ENCODE peak calls at places on chromosomes 12 and 14, in six cellular contexts. Q is iris pigment epithelial cell; I is LoVo; Y is neuronal stem cell; D is CD8-positive, alpha-beta T cell; N is non-pigmented ciliary epithelial cell. E is an unnamed sample.
A peak's percentile ranks its signal among the peaks of the same experiment; 100 is the strongest.

GRCh38 chr12:3224530-3224903 is 147.3 kb downstream of the TSPAN9 start:
- DNase-seq in Q (no peak), I (no peak), Y (no peak), D (no peak), N (no peak), E (no peak)

GRCh38 chr12:115870021-115870420 is 407.5 kb downstream of the MED13L start:
- DNase-seq in Q (no peak), I (no peak), Y (no peak), D (no peak), N (no peak), E (no peak)

GRCh38 chr12:97336896-97337751 is 125.5 kb upstream of the RMST start:
- DNase-seq in Q (no peak), I (no peak), Y (no peak), D (no peak), N (no peak), E (no peak)

GRCh38 chr14:90903101-90903500 is 86.9 kb upstream of the TTC7B start:
- DNase-seq in Q (peak; percentile 63), I (peak; percentile 55), Y (peak; percentile 52), D (peak; percentile 31), N (peak; percentile 26), E (peak; percentile 59)

GRCh38 chr12:42444192-42444943 is 118.4 kb downstream of the PPHLN1 start:
- DNase-seq in Q (no peak), I (no peak), Y (no peak), D (no peak), N (no peak), E (no peak)

GRCh38 chr12:48681416-48681737 is 661 bp downstream of the KANSL2 start:
- DNase-seq in Q (peak; percentile 23), I (no peak), Y (no peak), D (no peak), N (no peak), E (no peak)

GRCh38 chr14:32472512-32473472 is 143.7 kb downstream of the AKAP6 start:
- DNase-seq in Q (peak; percentile 86), I (no peak), Y (no peak), D (no peak), N (peak; percentile 63), E (no peak)

GRCh38 chr12:2697057-2697456 is 97.7 kb upstream of the FKBP4 start:
- DNase-seq in Q (no peak), I (no peak), Y (no peak), D (no peak), N (no peak), E (no peak)

GRCh38 chr14:23478109-23478698 is 8.7 kb downstream of the NGDN start:
- DNase-seq in Q (peak; percentile 70), I (peak; percentile 42), Y (no peak), D (peak; percentile 27), N (peak; percentile 30), E (peak; percentile 63)

GRCh38 chr14:92459479-92460421 is 53.8 kb upstream of the RIN3 start:
- DNase-seq in Q (no peak), I (no peak), Y (no peak), D (no peak), N (no peak), E (no peak)

GRCh38 chr14:67241416-67242362 is at the start of gene PALS1:
- DNase-seq in Q (peak; percentile 90), I (peak; percentile 61), Y (no peak), D (no peak), N (peak; percentile 61), E (peak; percentile 11)

GRCh38 chr14:20386276-20386855 is 26.9 kb downstream of the TEP1 start:
- DNase-seq in Q (no peak), I (no peak), Y (no peak), D (no peak), N (no peak), E (no peak)

GRCh38 chr12:128694445-128694844 is 129.3 kb downstream of the SLC15A4 start:
- DNase-seq in Q (no peak), I (no peak), Y (no peak), D (no peak), N (no peak), E (no peak)

GRCh38 chr12:3526776-3527175 is 35.8 kb downstream of the PRMT8 start:
- DNase-seq in Q (no peak), I (no peak), Y (no peak), D (no peak), N (no peak), E (no peak)

GRCh38 chr12:49825360-49825970 is 2.7 kb downstream of the NCKAP5L start:
- DNase-seq in Q (peak; percentile 72), I (no peak), Y (no peak), D (no peak), N (no peak), E (no peak)

GRCh38 chr12:119573086-119573485 is 20.5 kb upstream of the TMEM233 start:
- DNase-seq in Q (no peak), I (no peak), Y (no peak), D (no peak), N (no peak), E (no peak)

GRCh38 chr14:85241022-85241880 is 288.7 kb upstream of the FLRT2 start:
- DNase-seq in Q (peak; percentile 32), I (no peak), Y (peak; percentile 14), D (no peak), N (no peak), E (no peak)

GRCh38 chr12:82414926-82415325 is 56.6 kb downstream of the METTL25 start:
- DNase-seq in Q (peak; percentile 28), I (no peak), Y (no peak), D (no peak), N (no peak), E (no peak)

GRCh38 chr12:21666722-21667121 is 9.1 kb upstream of the LDHB start:
- DNase-seq in Q (no peak), I (no peak), Y (no peak), D (no peak), N (no peak), E (no peak)

GRCh38 chr12:92462049-92462448 is 240.7 kb upstream of the PLEKHG7 start:
- DNase-seq in Q (peak; percentile 95), I (no peak), Y (no peak), D (no peak), N (peak; percentile 64), E (no peak)

E was measured in activated gamma-delta T cell treated with Interleukin-2 at 50 U/mL for 16 hours.